ENCODE peak calls at places on chromosomes 2 and 18, in six cellular contexts. C, T, G, Y, M and S are unnamed samples.
A peak's percentile ranks its signal among the peaks of the same experiment; 100 is the strongest.

GRCh38 chr18:23560186-23560585 is 26.1 kb downstream of the NPC1 start:
- DNase-seq in C (no peak), T (no peak), G (no peak), Y (no peak), M (no peak), S (no peak)

GRCh38 chr2:68435605-68436004 is 31.5 kb downstream of the FBXO48 start:
- DNase-seq in C (no peak), T (no peak), G (no peak), Y (no peak), M (no peak), S (no peak)

GRCh38 chr2:173657996-173658717 is 303.5 kb downstream of the CDCA7 start:
- DNase-seq in C (no peak), T (no peak), G (no peak), Y (no peak), M (no peak), S (no peak)

GRCh38 chr2:120749506-120750431 is 14.1 kb downstream of the GLI2 start:
- DNase-seq in C (no peak), T (no peak), G (no peak), Y (no peak), M (no peak), S (no peak)

GRCh38 chr2:238713234-238713832 is 134.6 kb upstream of the TWIST2 start:
- DNase-seq in C (no peak), T (no peak), G (no peak), Y (no peak), M (no peak), S (no peak)

GRCh38 chr2:85410584-85411404 is 628 bp upstream of the CAPG start:
- DNase-seq in C (no peak), T (no peak), G (no peak), Y (no peak), M (no peak), S (no peak)

GRCh38 chr2:184756885-184757284 is 158.6 kb downstream of the ZNF804A start:
- DNase-seq in C (no peak), T (no peak), G (no peak), Y (no peak), M (no peak), S (no peak)

GRCh38 chr2:61433606-61434005 is 37.3 kb downstream of the USP34 start:
- DNase-seq in C (no peak), T (no peak), G (no peak), Y (no peak), M (no peak), S (no peak)

GRCh38 chr2:96111823-96112500 is 4.4 kb downstream of the ADRA2B start:
- DNase-seq in C (no peak), T (peak; percentile 43), G (no peak), Y (no peak), M (no peak), S (no peak)

GRCh38 chr2:240786355-240786841 is 33.6 kb downstream of the KIF1A start:
- DNase-seq in C (no peak), T (no peak), G (no peak), Y (no peak), M (no peak), S (no peak)

GRCh38 chr2:8536686-8537571 is 144.9 kb upstream of the ID2 start:
- DNase-seq in C (no peak), T (no peak), G (no peak), Y (no peak), M (no peak), S (no peak)

GRCh38 chr2:146677280-146677679 is 1167.5 kb upstream of the ACVR2A start:
- DNase-seq in C (no peak), T (no peak), G (no peak), Y (no peak), M (peak; percentile 27), S (no peak)

GRCh38 chr2:109703076-109703475 is 88.9 kb downstream of the SOWAHC start:
- DNase-seq in C (no peak), T (no peak), G (no peak), Y (no peak), M (no peak), S (no peak)

GRCh38 chr18:56748698-56749268 is 97.6 kb downstream of the WDR7 start:
- DNase-seq in C (no peak), T (peak; percentile 67), G (peak; percentile 29), Y (peak; percentile 37), M (peak; percentile 24), S (peak; percentile 71)

GRCh38 chr2:19189391-19189790 is 169.0 kb downstream of the OSR1 start:
- DNase-seq in C (no peak), T (no peak), G (no peak), Y (no peak), M (no peak), S (no peak)

GRCh38 chr2:10514743-10515142 is 66.6 kb upstream of the ODC1 start:
- DNase-seq in C (no peak), T (no peak), G (no peak), Y (no peak), M (no peak), S (no peak)

GRCh38 chr2:153386481-153386891 is 92.1 kb downstream of the RPRM start:
- DNase-seq in C (no peak), T (no peak), G (no peak), Y (no peak), M (no peak), S (no peak)

GRCh38 chr18:55376387-55376786 is 211.6 kb downstream of the TCF4 start:
- DNase-seq in C (no peak), T (peak; percentile 62), G (no peak), Y (no peak), M (no peak), S (no peak)

GRCh38 chr2:17793293-17793692 is 23.0 kb upstream of the MSGN1 start:
- DNase-seq in C (no peak), T (no peak), G (no peak), Y (no peak), M (no peak), S (no peak)